ENCODE peak calls at places on chromosomes 2 and 18, in eight cellular contexts. L is AG08396; A is stimulated activated CD4-positive, alpha-beta T cell treated with anti-CD3 and anti-CD28 coated beads, Interleukin-1b, Interleukin-23, amount 100 ng/mL, for 4 hours; E is epithelial cell of esophagus; I is HEK293T; N is amniotic stem cell; V is GM12891; K is AG08395. Z is an unnamed sample.

GRCh38 chr2:163748420-163748819 is 12.6 kb upstream of the FIGN start:
- DNase-seq in V (no peak), L (no peak), A (no peak), I (no peak), K (no peak), N (no peak), E (peak; percentile 96), Z (no peak)

GRCh38 chr2:31428001-31428418 is 13.5 kb upstream of the XDH start:
- DNase-seq in K (no peak), I (no peak), N (no peak), V (no peak), L (no peak), A (no peak), E (peak; percentile 68), Z (no peak)

GRCh38 chr2:189541591-189541990 is 39.0 kb downstream of the SLC40A1 start:
- DNase-seq in A (no peak), K (no peak), L (no peak), I (no peak), V (no peak), E (no peak), N (no peak), Z (no peak)

GRCh38 chr2:181114021-181114420 is 133.6 kb downstream of the UBE2E3 start:
- DNase-seq in V (no peak), A (no peak), E (peak; percentile 81), L (no peak), I (no peak), K (no peak), N (no peak), Z (no peak)

GRCh38 chr18:80086281-80086680 is 22.8 kb upstream of the ADNP2 start:
- DNase-seq in I (no peak), A (no peak), V (no peak), E (peak; percentile 34), L (peak; percentile 37), N (no peak), K (peak; percentile 21), Z (no peak)

GRCh38 chr2:17271401-17271800 is 246.8 kb downstream of the RAD51AP2 start:
- DNase-seq in L (no peak), I (no peak), V (no peak), K (no peak), N (no peak), E (no peak), A (no peak), Z (no peak)

GRCh38 chr2:161161074-161161577 is 898 bp downstream of the TANK start:
- DNase-seq in I (no peak), N (no peak), V (no peak), E (no peak), K (no peak), L (no peak), A (no peak), Z (peak; percentile 38)

GRCh38 chr2:173550143-173550542 is 195.5 kb downstream of the CDCA7 start:
- DNase-seq in V (no peak), N (peak; percentile 57), L (peak; percentile 14), A (no peak), E (peak; percentile 49), I (no peak), K (peak; percentile 79), Z (no peak)

GRCh38 chr2:46117379-46117778 is 179.8 kb upstream of the EPAS1 start:
- DNase-seq in N (no peak), I (no peak), K (peak; percentile 60), L (no peak), V (no peak), E (peak; percentile 82), A (no peak), Z (no peak)

GRCh38 chr18:67932261-67932660 is 415.7 kb upstream of the DSEL start:
- DNase-seq in K (no peak), L (no peak), E (no peak), A (no peak), V (no peak), I (no peak), N (no peak), Z (no peak)

GRCh38 chr2:39913648-39914456 is 134.8 kb upstream of the THUMPD2 start:
- DNase-seq in I (peak; percentile 50), E (peak; percentile 77), L (peak; percentile 52), V (peak; percentile 17), K (peak; percentile 75), N (peak; percentile 61), A (no peak), Z (peak; percentile 46)

GRCh38 chr2:39481611-39482010 is 44.5 kb upstream of the MAP4K3 start:
- DNase-seq in I (no peak), K (peak; percentile 51), A (no peak), V (no peak), E (peak; percentile 63), N (no peak), L (peak; percentile 18), Z (no peak)

GRCh38 chr18:57141208-57142129 is 5.4 kb upstream of the BOD1L2 start:
- DNase-seq in V (no peak), L (no peak), A (no peak), E (peak; percentile 59), I (no peak), K (no peak), N (no peak), Z (no peak)